ENCODE peak calls at places on chromosomes 6 and 20, in four cellular contexts. One of them, this sample, is unnamed. For H3K36me3, the result is how much of the 10 kb centered on the place peaks cover.

GRCh38 chr6:252775-253526 is 39.3 kb upstream of the DUSP22 start:
- DNase-seq in brain microvascular endothelial cell: no peak
- DNase-seq in CD4-positive, CD25-positive, alpha-beta regulatory T cell: peak
- DNase-seq in HCT116: no peak
- DNase-seq in this sample: no peak

GRCh38 chr6:127641905-127642304 is 64.9 kb downstream of the C6orf58 start:
- DNase-seq in CD4-positive, CD25-positive, alpha-beta regulatory T cell: peak
- DNase-seq in HCT116: peak
- DNase-seq in brain microvascular endothelial cell: peak
- DNase-seq in this sample: no peak

GRCh38 chr6:107443904-107444267 is 15.5 kb downstream of the PDSS2 start:
- DNase-seq in brain microvascular endothelial cell: peak
- DNase-seq in CD4-positive, CD25-positive, alpha-beta regulatory T cell: no peak
- DNase-seq in HCT116: no peak
- DNase-seq in this sample: no peak

GRCh38 chr6:136989591-136990578 is 54.9 kb downstream of the IL20RA start:
- DNase-seq in CD4-positive, CD25-positive, alpha-beta regulatory T cell: no peak
- DNase-seq in HCT116: no peak
- DNase-seq in brain microvascular endothelial cell: no peak
- DNase-seq in this sample: no peak

GRCh38 chr20:33578510-33578909 is 83.6 kb upstream of the C20orf144 start:
- DNase-seq in HCT116: no peak
- DNase-seq in CD4-positive, CD25-positive, alpha-beta regulatory T cell: no peak
- DNase-seq in brain microvascular endothelial cell: no peak
- DNase-seq in this sample: no peak

GRCh38 chr6:27237089-27237723 is 10.3 kb upstream of the PRSS16 start:
- DNase-seq in CD4-positive, CD25-positive, alpha-beta regulatory T cell: peak
- DNase-seq in HCT116: peak
- DNase-seq in brain microvascular endothelial cell: peak
- DNase-seq in this sample: no peak

GRCh38 chr6:162704001-162704400 is 23.6 kb downstream of the PRKN start:
- DNase-seq in brain microvascular endothelial cell: no peak
- DNase-seq in CD4-positive, CD25-positive, alpha-beta regulatory T cell: no peak
- DNase-seq in HCT116: no peak
- DNase-seq in this sample: no peak

GRCh38 chr6:15948930-15949900 is 179.7 kb upstream of the MYLIP start:
- DNase-seq in HCT116: no peak
- DNase-seq in CD4-positive, CD25-positive, alpha-beta regulatory T cell: no peak
- DNase-seq in brain microvascular endothelial cell: peak
- DNase-seq in this sample: no peak

GRCh38 chr6:27866370-27867050 is 45.7 kb downstream of the OR2B2 start:
- DNase-seq in HCT116: no peak
- DNase-seq in brain microvascular endothelial cell: peak
- DNase-seq in CD4-positive, CD25-positive, alpha-beta regulatory T cell: peak
- DNase-seq in this sample: no peak

GRCh38 chr6:80690611-80691090 is 584.2 kb downstream of the BCKDHB start:
- DNase-seq in HCT116: no peak
- DNase-seq in brain microvascular endothelial cell: no peak
- DNase-seq in CD4-positive, CD25-positive, alpha-beta regulatory T cell: no peak
- DNase-seq in this sample: no peak

GRCh38 chr20:47970282-47970903 is 185.1 kb upstream of the SULF2 start:
- DNase-seq in HCT116: no peak
- DNase-seq in CD4-positive, CD25-positive, alpha-beta regulatory T cell: no peak
- DNase-seq in brain microvascular endothelial cell: no peak
- DNase-seq in this sample: no peak

GRCh38 chr6:163507965-163508364 is 93.4 kb downstream of the QKI start:
- DNase-seq in brain microvascular endothelial cell: no peak
- DNase-seq in CD4-positive, CD25-positive, alpha-beta regulatory T cell: no peak
- DNase-seq in HCT116: no peak
- DNase-seq in this sample: no peak

GRCh38 chr20:49936153-49937022 is at the start of gene RNF114:
- DNase-seq in CD4-positive, CD25-positive, alpha-beta regulatory T cell: peak
- DNase-seq in brain microvascular endothelial cell: peak
- DNase-seq in HCT116: peak
- DNase-seq in this sample: peak

GRCh38 chr6:130935978-130936377 is 108.8 kb downstream of the SMLR1 start:
- DNase-seq in brain microvascular endothelial cell: no peak
- DNase-seq in CD4-positive, CD25-positive, alpha-beta regulatory T cell: no peak
- DNase-seq in HCT116: no peak
- DNase-seq in this sample: no peak

GRCh38 chr6:6495851-6496250 is 92.7 kb upstream of the LY86 start:
- DNase-seq in HCT116: no peak
- DNase-seq in CD4-positive, CD25-positive, alpha-beta regulatory T cell: no peak
- DNase-seq in brain microvascular endothelial cell: no peak
- DNase-seq in this sample: no peak

GRCh38 chr6:16031278-16031981 is 97.5 kb upstream of the MYLIP start:
- DNase-seq in brain microvascular endothelial cell: no peak
- DNase-seq in CD4-positive, CD25-positive, alpha-beta regulatory T cell: no peak
- DNase-seq in HCT116: no peak
- DNase-seq in this sample: no peak

GRCh38 chr6:113813207-113813606 is 43.9 kb upstream of the MARCKS start:
- DNase-seq in CD4-positive, CD25-positive, alpha-beta regulatory T cell: no peak
- DNase-seq in brain microvascular endothelial cell: peak
- DNase-seq in HCT116: no peak
- DNase-seq in this sample: no peak

GRCh38 chr20:38184098-38184497 is 19.0 kb upstream of the TGM2 start:
- DNase-seq in CD4-positive, CD25-positive, alpha-beta regulatory T cell: no peak
- DNase-seq in HCT116: no peak
- DNase-seq in brain microvascular endothelial cell: no peak
- DNase-seq in this sample: no peak

GRCh38 chr20:12030470-12030869 is 112.8 kb downstream of the BTBD3 start:
- DNase-seq in CD4-positive, CD25-positive, alpha-beta regulatory T cell: no peak
- DNase-seq in brain microvascular endothelial cell: no peak
- DNase-seq in HCT116: no peak
- DNase-seq in this sample: no peak

GRCh38 chr6:4281341-4282293 is 146.2 kb upstream of the ECI2 start:
- DNase-seq in CD4-positive, CD25-positive, alpha-beta regulatory T cell: peak
- DNase-seq in HCT116: no peak
- DNase-seq in brain microvascular endothelial cell: peak
- DNase-seq in this sample: no peak

GRCh38 chr6:31441368-31442267 is 38.2 kb downstream of the MICA start:
- DNase-seq in brain microvascular endothelial cell: peak
- DNase-seq in HCT116: no peak
- DNase-seq in CD4-positive, CD25-positive, alpha-beta regulatory T cell: peak
- DNase-seq in this sample: peak

GRCh38 chr20:18822832-18823231 is 9.2 kb downstream of the SCP2D1 start:
- DNase-seq in HCT116: no peak
- DNase-seq in CD4-positive, CD25-positive, alpha-beta regulatory T cell: no peak
- DNase-seq in brain microvascular endothelial cell: no peak
- DNase-seq in this sample: no peak

GRCh38 chr6:142746524-142746923 is 198.5 kb downstream of the HIVEP2 start:
- DNase-seq in brain microvascular endothelial cell: no peak
- DNase-seq in HCT116: no peak
- DNase-seq in CD4-positive, CD25-positive, alpha-beta regulatory T cell: peak
- DNase-seq in this sample: peak

GRCh38 chr6:90338409-90338808 is 41.8 kb upstream of the BACH2 start:
- DNase-seq in CD4-positive, CD25-positive, alpha-beta regulatory T cell: no peak
- DNase-seq in HCT116: no peak
- DNase-seq in brain microvascular endothelial cell: no peak
- DNase-seq in this sample: no peak

GRCh38 chr20:24676978-24677370 is 207.5 kb downstream of the SYNDIG1 start:
- DNase-seq in HCT116: no peak
- DNase-seq in CD4-positive, CD25-positive, alpha-beta regulatory T cell: no peak
- DNase-seq in brain microvascular endothelial cell: no peak
- DNase-seq in this sample: no peak

GRCh38 chr20:50274570-50275430 is 84.2 kb downstream of the CEBPB start:
- DNase-seq in HCT116: no peak
- DNase-seq in CD4-positive, CD25-positive, alpha-beta regulatory T cell: no peak
- DNase-seq in brain microvascular endothelial cell: no peak
- DNase-seq in this sample: no peak

GRCh38 chr6:163260911-163261310 is 153.6 kb upstream of the QKI start:
- DNase-seq in brain microvascular endothelial cell: no peak
- DNase-seq in HCT116: no peak
- DNase-seq in CD4-positive, CD25-positive, alpha-beta regulatory T cell: no peak
- DNase-seq in this sample: no peak

GRCh38 chr6:48535569-48535968 is 424.6 kb upstream of the PTCHD4 start:
- DNase-seq in HCT116: no peak
- DNase-seq in CD4-positive, CD25-positive, alpha-beta regulatory T cell: no peak
- DNase-seq in brain microvascular endothelial cell: peak
- DNase-seq in this sample: no peak

GRCh38 chr20:44973053-44973452 is 6.7 kb downstream of the STK4 start:
- DNase-seq in brain microvascular endothelial cell: no peak
- DNase-seq in HCT116: no peak
- DNase-seq in CD4-positive, CD25-positive, alpha-beta regulatory T cell: no peak
- DNase-seq in this sample: no peak

GRCh38 chr20:38115205-38115604 is 49.9 kb downstream of the TGM2 start:
- DNase-seq in HCT116: no peak
- DNase-seq in CD4-positive, CD25-positive, alpha-beta regulatory T cell: no peak
- DNase-seq in brain microvascular endothelial cell: no peak
- DNase-seq in this sample: no peak

GRCh38 chr6:106309766-106310373 is 15.7 kb downstream of the ATG5 start:
- DNase-seq in CD4-positive, CD25-positive, alpha-beta regulatory T cell: no peak
- DNase-seq in brain microvascular endothelial cell: no peak
- DNase-seq in HCT116: peak
- DNase-seq in this sample: no peak

GRCh38 chr6:130029163-130029562 is 10.8 kb downstream of the L3MBTL3 start:
- DNase-seq in brain microvascular endothelial cell: no peak
- DNase-seq in CD4-positive, CD25-positive, alpha-beta regulatory T cell: peak
- DNase-seq in HCT116: no peak
- DNase-seq in this sample: no peak

GRCh38 chr6:105968230-105968954 is 117.7 kb upstream of the PRDM1 start:
- DNase-seq in CD4-positive, CD25-positive, alpha-beta regulatory T cell: no peak
- DNase-seq in brain microvascular endothelial cell: no peak
- DNase-seq in HCT116: no peak
- DNase-seq in this sample: no peak

GRCh38 chr20:26209171-26209941 is 512.7 kb upstream of the ZNF337 start:
- DNase-seq in CD4-positive, CD25-positive, alpha-beta regulatory T cell: peak
- DNase-seq in brain microvascular endothelial cell: no peak
- DNase-seq in HCT116: no peak
- DNase-seq in this sample: no peak

GRCh38 chr6:1322725-1323219 is 10.9 kb downstream of the FOXQ1 start:
- DNase-seq in brain microvascular endothelial cell: no peak
- DNase-seq in HCT116: no peak
- DNase-seq in CD4-positive, CD25-positive, alpha-beta regulatory T cell: no peak
- DNase-seq in this sample: no peak

GRCh38 chr6:111589366-111589765 is 16.3 kb downstream of the TRAF3IP2 start:
- DNase-seq in brain microvascular endothelial cell: peak
- DNase-seq in HCT116: peak
- DNase-seq in CD4-positive, CD25-positive, alpha-beta regulatory T cell: no peak
- DNase-seq in this sample: no peak

GRCh38 chr6:19538086-19538485 is 299.1 kb upstream of the ID4 start:
- DNase-seq in brain microvascular endothelial cell: no peak
- DNase-seq in HCT116: no peak
- DNase-seq in CD4-positive, CD25-positive, alpha-beta regulatory T cell: no peak
- DNase-seq in this sample: no peak

GRCh38 chr6:73262701-73263569 is at the start of gene KHDC1:
- DNase-seq in brain microvascular endothelial cell: peak
- DNase-seq in CD4-positive, CD25-positive, alpha-beta regulatory T cell: peak
- DNase-seq in HCT116: no peak
- DNase-seq in this sample: peak

GRCh38 chr6:73258721-73259120 is 4.3 kb downstream of the KHDC1 start:
- DNase-seq in CD4-positive, CD25-positive, alpha-beta regulatory T cell: no peak
- DNase-seq in HCT116: no peak
- DNase-seq in brain microvascular endothelial cell: no peak
- DNase-seq in this sample: no peak

GRCh38 chr6:73263570-73263909 is 544 bp upstream of the KHDC1 start:
- DNase-seq in brain microvascular endothelial cell: no peak
- DNase-seq in CD4-positive, CD25-positive, alpha-beta regulatory T cell: no peak
- DNase-seq in HCT116: no peak
- DNase-seq in this sample: no peak

DNA sequence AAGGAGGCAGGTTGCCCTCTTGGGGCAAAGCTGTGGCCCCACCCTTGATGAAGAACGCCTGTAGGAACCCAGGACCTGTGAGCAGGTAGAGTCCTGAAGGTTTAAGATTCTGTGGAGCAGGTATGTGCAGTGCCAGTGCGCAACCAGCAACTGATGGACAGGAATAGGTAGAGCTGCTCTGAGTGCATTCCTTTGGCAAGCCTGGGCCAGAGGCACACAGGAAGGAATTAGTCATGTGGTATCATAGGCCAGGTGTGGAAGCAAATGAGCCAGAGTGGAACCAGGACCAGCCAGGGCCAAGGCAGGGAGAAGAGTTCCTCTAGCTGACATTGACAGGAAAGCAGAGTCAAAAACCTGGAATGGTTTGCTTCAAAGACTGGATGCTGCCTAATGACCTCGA is 1.4 kb upstream of the KHDC1 start:
- DNase-seq in HCT116: no peak
- DNase-seq in CD4-positive, CD25-positive, alpha-beta regulatory T cell: no peak
- DNase-seq in brain microvascular endothelial cell: no peak
- DNase-seq in this sample: no peak
- H3K4me3 ChIP-seq in HCT116: no peak
- H3K4me3 ChIP-seq in CD4-positive, CD25-positive, alpha-beta regulatory T cell: no peak
- H3K4me3 ChIP-seq in brain microvascular endothelial cell: no peak
- H3K4me3 ChIP-seq in this sample: no peak

GRCh38 chr6:36971926-36972673 is 13.9 kb downstream of the MTCH1 start:
- DNase-seq in CD4-positive, CD25-positive, alpha-beta regulatory T cell: no peak
- DNase-seq in brain microvascular endothelial cell: no peak
- DNase-seq in HCT116: no peak
- DNase-seq in this sample: no peak
- H3K36me3 ChIP-seq in CD4-positive, CD25-positive, alpha-beta regulatory T cell: half or more
- H3K36me3 ChIP-seq in brain microvascular endothelial cell: half or more
- H3K36me3 ChIP-seq in HCT116: half or more
- H3K36me3 ChIP-seq in this sample: half or more

GRCh38 chr6:18122128-18123093 is at the start of gene NHLRC1:
- DNase-seq in HCT116: no peak
- DNase-seq in CD4-positive, CD25-positive, alpha-beta regulatory T cell: peak
- DNase-seq in brain microvascular endothelial cell: peak
- DNase-seq in this sample: peak
- H3K4me3 ChIP-seq in HCT116: no peak
- H3K4me3 ChIP-seq in CD4-positive, CD25-positive, alpha-beta regulatory T cell: peak
- H3K4me3 ChIP-seq in brain microvascular endothelial cell: peak
- H3K4me3 ChIP-seq in this sample: peak

DNA sequence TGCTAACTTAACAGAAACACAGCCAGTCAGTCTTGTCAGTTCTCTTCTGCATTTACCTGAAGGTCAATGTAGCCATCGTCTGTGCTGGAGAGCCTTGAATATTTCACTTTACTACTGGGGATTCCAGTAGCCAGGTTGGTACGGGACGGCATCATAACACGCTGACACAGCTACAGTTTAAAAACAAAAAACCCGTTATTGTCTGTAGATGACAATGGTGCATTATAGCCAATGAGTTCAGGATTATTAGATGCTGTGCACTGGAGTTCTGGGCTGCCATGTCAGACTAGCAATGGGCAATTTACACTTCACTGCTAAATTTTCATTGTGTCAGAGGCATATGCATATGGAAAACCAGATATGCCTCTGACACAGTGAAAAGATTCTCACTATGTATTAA is 10.5 kb downstream of the PCNA start:
- DNase-seq in CD4-positive, CD25-positive, alpha-beta regulatory T cell: no peak
- DNase-seq in brain microvascular endothelial cell: no peak
- DNase-seq in HCT116: no peak
- DNase-seq in this sample: no peak
- H3K36me3 ChIP-seq in CD4-positive, CD25-positive, alpha-beta regulatory T cell: half or more
- H3K36me3 ChIP-seq in brain microvascular endothelial cell: under half
- H3K36me3 ChIP-seq in HCT116: under half
- H3K36me3 ChIP-seq in this sample: under half

This sample was measured in CD8-positive, alpha-beta T cell.